ENCODE peak calls at places on chromosomes 1 and 21, in nine cellular contexts. D is AG04449, R is HFFc6, M is aorta, U is AG09309, O is endothelial cell, H is vagina, X is heart right ventricle, Y is kidney. J is an unnamed sample.

GRCh38 chr1:151518431-151518830 is 7.2 kb downstream of the CGN start:
- DNase-seq in O (no peak), R (no peak), D (no peak), X (no peak), U (no peak), M (peak; percentile 71), Y (no peak), H (no peak), J (no peak)

GRCh38 chr1:5297878-5298239 is 643.5 kb downstream of the AJAP1 start:
- DNase-seq in U (no peak), H (no peak), O (no peak), R (no peak), Y (no peak), M (no peak), X (no peak), D (no peak), J (no peak)

GRCh38 chr1:66981679-66982078 is 56.9 kb downstream of the MIER1 start:
- DNase-seq in U (no peak), M (no peak), R (no peak), X (no peak), D (no peak), Y (no peak), O (no peak), H (no peak), J (no peak)

GRCh38 chr1:228162286-228163003 is 3.2 kb upstream of the IBA57 start:
- DNase-seq in D (no peak), O (no peak), H (no peak), X (peak; percentile 55), M (no peak), Y (peak; percentile 87), R (no peak), U (no peak), J (no peak)

GRCh38 chr1:63320024-63320799 is 2.2 kb upstream of the FOXD3 start:
- DNase-seq in H (no peak), X (no peak), O (peak; percentile 20), Y (no peak), R (no peak), M (no peak), D (no peak), U (no peak), J (no peak)

GRCh38 chr1:109740615-109741373 is at the start of gene GSTM3:
- DNase-seq in M (no peak), U (no peak), Y (no peak), R (no peak), D (no peak), H (no peak), X (no peak), O (no peak), J (no peak)

GRCh38 chr21:38386967-38387366 is 111.3 kb downstream of the ERG start:
- DNase-seq in H (no peak), Y (no peak), R (peak; percentile 10), M (no peak), X (no peak), O (no peak), U (no peak), D (no peak), J (no peak)

GRCh38 chr1:14894811-14895524 is 258.6 kb upstream of the TMEM51 start:
- DNase-seq in O (no peak), Y (no peak), R (peak; percentile 14), H (no peak), D (no peak), X (no peak), U (no peak), M (no peak), J (no peak)

GRCh38 chr1:227357229-227358078 is 39.2 kb upstream of the CDC42BPA start:
- DNase-seq in Y (peak; percentile 92), U (no peak), D (no peak), O (peak; percentile 50), X (peak; percentile 47), H (no peak), R (peak; percentile 86), M (peak; percentile 80), J (peak; percentile 43)

GRCh38 chr1:227913969-227914791 is 33.6 kb downstream of the WNT9A start:
- DNase-seq in D (no peak), R (no peak), H (no peak), O (no peak), X (no peak), M (no peak), U (no peak), Y (peak; percentile 58), J (no peak)